ENCODE peak calls at places on chromosomes 16 and 17, in four cellular contexts. M is GM12878, B is HepG2, V is K562. E is an unnamed sample.

GRCh38 chr16:83344014-83344413 is 463.8 kb upstream of the HSBP1 start:
- DNase-seq in V (no peak), M (no peak), B (no peak), E (no peak)

GRCh38 chr16:49598386-49599170 is 225.0 kb downstream of the C16orf78 start:
- DNase-seq in M (peak), B (no peak), V (no peak), E (no peak)

GRCh38 chr17:16878084-16878483 is 93.8 kb downstream of the TNFRSF13B start:
- DNase-seq in M (no peak), V (no peak), B (no peak), E (no peak)

GRCh38 chr17:7885357-7886226 is 3.0 kb upstream of the CHD3 start:
- DNase-seq in B (no peak), M (no peak), V (peak), E (peak)

GRCh38 chr17:82909322-82909904 is 69.6 kb upstream of the ZNF750 start:
- DNase-seq in M (no peak), B (no peak), V (no peak), E (no peak)

GRCh38 chr16:74650966-74651567 is 15.6 kb downstream of the RFWD3 start:
- DNase-seq in V (no peak), M (no peak), B (peak), E (no peak)

GRCh38 chr16:73405851-73406250 is 357.9 kb upstream of the ZFHX3 start:
- DNase-seq in V (no peak), B (no peak), M (no peak), E (no peak)

GRCh38 chr17:80527016-80527645 is 17.5 kb upstream of the RPTOR start:
- DNase-seq in M (no peak), B (no peak), V (no peak), E (no peak)

GRCh38 chr17:80352216-80352895 is 62.6 kb upstream of the ENDOV start:
- DNase-seq in V (no peak), B (no peak), M (no peak), E (no peak)

GRCh38 chr16:77660311-77660710 is 62.0 kb upstream of the NUDT7 start:
- DNase-seq in M (no peak), V (peak), B (peak), E (no peak)

GRCh38 chr17:48055531-48056245 is 7.5 kb downstream of the NFE2L1 start:
- DNase-seq in V (no peak), B (no peak), M (peak), E (peak)

GRCh38 chr16:87560428-87561199 is 41.7 kb upstream of the JPH3 start:
- DNase-seq in V (peak), B (no peak), M (no peak), E (peak)

GRCh38 chr16:86975445-86975844 is 341.7 kb downstream of the C16orf95 start:
- DNase-seq in M (no peak), V (peak), B (no peak), E (peak)

GRCh38 chr17:74368341-74369152 is 1.2 kb downstream of the GPR142 start:
- DNase-seq in M (no peak), B (peak), V (peak), E (peak)

GRCh38 chr17:83109793-83110645 is 30.6 kb downstream of the METRNL start:
- DNase-seq in V (no peak), B (peak), M (no peak), E (no peak)

GRCh38 chr16:10641953-10642949 is 52.5 kb downstream of the TEKT5 start:
- DNase-seq in V (no peak), M (no peak), B (peak), E (peak)

GRCh38 chr16:50626868-50627267 is 54.2 kb downstream of the SNX20 start:
- DNase-seq in V (no peak), M (no peak), B (no peak), E (no peak)

GRCh38 chr16:50625374-50625773 is 55.7 kb downstream of the SNX20 start:
- DNase-seq in V (no peak), M (no peak), B (no peak), E (no peak)

GRCh38 chr16:50629334-50629733 is 51.8 kb downstream of the SNX20 start:
- DNase-seq in V (no peak), M (no peak), B (no peak), E (no peak)

GRCh38 chr16:50628156-50628802 is 52.8 kb downstream of the SNX20 start:
- DNase-seq in M (no peak), V (no peak), B (no peak), E (no peak)

DNA sequence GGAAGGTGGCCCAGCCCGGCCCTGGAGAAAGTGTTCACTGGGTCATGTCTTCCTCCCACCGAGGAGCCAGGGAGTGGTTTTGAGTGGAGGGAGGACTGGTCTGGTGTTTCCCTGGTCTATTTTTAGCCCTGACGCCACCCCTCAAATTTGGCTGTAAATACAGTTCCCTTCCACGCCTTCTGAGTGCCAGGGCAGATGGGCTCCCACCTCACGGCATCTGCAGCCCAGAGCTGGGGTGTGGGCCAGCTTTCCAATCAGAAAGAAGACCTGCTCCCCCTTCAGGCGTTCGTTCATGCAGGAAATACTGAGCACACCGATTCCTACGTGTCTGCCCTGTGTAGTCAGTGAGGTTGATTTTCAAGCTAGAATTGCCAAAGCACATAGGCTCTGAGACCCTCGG is 53.7 kb downstream of the SNX20 start:
- DNase-seq in V (no peak), B (no peak), M (no peak), E (peak)
- TF ChIP-seq ATF2 in V (no peak), B (no peak), M (no peak), E (no peak)

DNA sequence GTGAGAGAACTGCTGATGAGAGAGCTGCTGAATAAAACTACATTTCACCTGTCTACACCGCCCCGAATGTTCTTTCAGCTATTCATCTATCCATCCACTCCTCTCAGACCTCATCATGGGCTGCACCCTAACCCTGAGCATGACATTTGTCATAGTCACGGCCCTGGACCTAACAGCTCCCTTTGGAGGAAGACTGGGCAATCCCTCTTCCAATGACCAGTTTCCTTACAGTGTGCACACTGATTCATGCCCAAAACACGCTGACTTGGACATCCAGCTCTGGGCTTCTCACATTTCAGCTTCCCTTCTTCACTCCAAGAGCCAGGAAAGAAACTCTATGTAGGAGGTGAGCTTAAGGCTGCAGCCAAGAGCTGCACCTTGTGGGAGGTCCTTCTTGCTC is 41.8 kb upstream of the ARL4D start:
- DNase-seq in V (no peak), B (no peak), M (no peak), E (no peak)
- TF ChIP-seq CREM in V (no peak), B (no peak), M (no peak), E (no peak)

GRCh38 chr17:31357831-31358400 is 33.6 kb upstream of the RAB11FIP4 start:
- DNase-seq in B (no peak), M (no peak), V (no peak), E (no peak)

DNA sequence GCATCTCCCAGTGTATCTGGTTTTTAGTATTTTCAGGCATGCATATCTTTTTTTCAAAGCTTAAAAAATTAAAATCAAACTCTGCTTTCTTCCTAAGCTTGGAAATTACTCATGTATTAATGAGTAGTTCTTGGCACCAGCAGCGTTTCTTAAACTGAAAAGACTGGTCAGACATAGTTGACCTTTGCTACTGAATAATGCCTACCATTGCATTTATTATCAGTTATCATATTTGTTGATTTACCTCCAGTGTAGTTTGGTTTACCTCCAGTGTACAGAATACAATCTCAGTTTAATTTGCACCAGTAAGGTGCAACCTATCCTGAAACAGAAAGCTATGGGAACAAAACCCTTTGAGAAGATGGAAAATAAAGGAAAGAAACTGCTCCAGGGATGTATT is 34.5 kb upstream of the EVI2A start:
- DNase-seq in V (no peak), M (no peak), B (no peak), E (no peak)
- TF ChIP-seq ATF2 in V (no peak), M (no peak), B (no peak), E (no peak)

GRCh38 chr16:57735755-57736418 is at the start of gene KATNB1:
- DNase-seq in B (no peak), V (no peak), M (no peak), E (no peak)
- TF ChIP-seq CREM in B (no peak), V (no peak), M (no peak), E (no peak)

DNA sequence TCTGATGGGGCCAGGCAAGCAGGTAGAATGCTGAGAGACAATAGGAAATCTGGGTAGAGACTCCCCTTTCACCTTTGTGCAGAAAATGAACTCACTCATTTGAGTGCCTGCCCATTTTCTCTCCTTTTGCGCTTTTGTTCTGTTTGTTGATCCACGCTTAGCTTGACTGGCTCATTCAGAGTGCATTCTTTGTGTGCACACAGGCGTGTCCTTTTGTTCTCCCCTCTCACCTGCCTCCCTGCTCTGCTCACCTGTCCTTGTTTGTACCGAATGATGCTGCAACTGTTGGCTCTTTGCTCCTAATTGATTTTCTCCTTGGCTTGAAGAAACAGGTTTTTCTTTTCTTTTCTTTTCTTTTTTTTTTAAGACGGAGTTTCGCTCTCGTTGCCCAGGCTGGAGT is 15.8 kb downstream of the PGS1 start:
- DNase-seq in B (no peak), M (no peak), V (no peak), E (no peak)
- TF ChIP-seq ATF2 in B (no peak), M (no peak), V (no peak), E (no peak)